ENCODE peak calls at places on chromosomes 2 and 18, in six cellular contexts. U is activated naive CD8-positive, alpha-beta T cell treated with anti-CD3 and anti-CD28 coated beads, Interleukin-2, amount 10 ng/mL, durations not matched to agents 7 days and 5 days; N is MCF 10A; I is GM04503; B is HTR-8/SVneo; H is chondrocyte. P is an unnamed sample.

GRCh38 chr2:75523313-75524275 is 37.1 kb downstream of the EVA1A start:
- DNase-seq in B (peak; percentile 28), N (peak; percentile 67), U (no peak), H (no peak), I (no peak), P (peak; percentile 17)

GRCh38 chr2:234949762-234950434 is 1.9 kb upstream of the SH3BP4 start:
- DNase-seq in U (no peak), N (peak; percentile 84), B (peak; percentile 67), I (peak; percentile 96), H (no peak), P (no peak)

GRCh38 chr18:37567061-37567993 is 1.7 kb upstream of the CELF4 start:
- DNase-seq in I (no peak), H (no peak), B (no peak), N (no peak), U (no peak), P (peak; percentile 5)

GRCh38 chr2:213609570-213610170 is 325.4 kb downstream of the SPAG16 start:
- DNase-seq in I (no peak), H (no peak), U (no peak), N (no peak), B (no peak), P (no peak)

GRCh38 chr2:118227698-118228508 is 139.6 kb downstream of the INSIG2 start:
- DNase-seq in H (no peak), N (peak; percentile 75), I (no peak), U (no peak), B (no peak), P (no peak)

GRCh38 chr2:160022162-160022561 is 40.3 kb downstream of the PLA2R1 start:
- DNase-seq in I (no peak), N (peak; percentile 18), U (no peak), B (no peak), H (no peak), P (no peak)

GRCh38 chr18:31042068-31042390 is 513 bp downstream of the DSC3 start:
- DNase-seq in N (no peak), I (no peak), U (no peak), H (peak; percentile 59), B (no peak), P (no peak)

GRCh38 chr2:58853420-58853819 is 612.3 kb upstream of the FANCL start:
- DNase-seq in H (no peak), U (no peak), I (no peak), N (no peak), B (no peak), P (no peak)

P was measured in lung microvascular endothelial cell.